ENCODE peak calls at places on chromosomes 1 and 21, in eight cellular contexts. Z is breast epithelium, O is H9, T is H1, H is tibial nerve, A is Peyer's patch, S is heart right ventricle, L is suprapubic skin. C is an unnamed sample.

GRCh38 chr1:34711936-34712688 is 42.7 kb upstream of the GJB5 start:
- DNase-seq in Z (no peak), O (no peak), T (no peak), H (no peak), A (no peak), S (no peak), L (no peak), C (no peak)

GRCh38 chr1:167138703-167139102 is 44.8 kb downstream of the STYXL2 start:
- DNase-seq in Z (no peak), O (no peak), T (no peak), H (no peak), A (no peak), S (no peak), L (no peak), C (no peak)

GRCh38 chr1:36733748-36734147 is 251.0 kb upstream of the CSF3R start:
- DNase-seq in Z (no peak), O (no peak), T (no peak), H (no peak), A (no peak), S (no peak), L (no peak), C (no peak)

GRCh38 chr21:26686705-26687104 is 113.6 kb upstream of the CYYR1 start:
- DNase-seq in Z (no peak), O (no peak), T (no peak), H (no peak), A (no peak), S (no peak), L (no peak), C (no peak)

GRCh38 chr1:20359451-20360330 is 69.0 kb downstream of the VWA5B1 start:
- DNase-seq in Z (peak; percentile 50), O (no peak), T (no peak), H (no peak), A (no peak), S (no peak), L (no peak), C (no peak)

GRCh38 chr1:31181515-31182343 is 58.0 kb downstream of the NKAIN1 start:
- DNase-seq in Z (no peak), O (peak; percentile 82), T (no peak), H (no peak), A (no peak), S (peak; percentile 58), L (no peak), C (no peak)

GRCh38 chr1:238401138-238401537 is 510.4 kb upstream of the ZP4 start:
- DNase-seq in Z (no peak), O (no peak), T (no peak), H (no peak), A (no peak), S (no peak), L (no peak), C (no peak)

GRCh38 chr21:38858429-38859205 is 52.9 kb downstream of the ETS2 start:
- DNase-seq in Z (no peak), O (no peak), T (no peak), H (no peak), A (no peak), S (no peak), L (no peak), C (no peak)

GRCh38 chr1:24363994-24364393 is 44.8 kb downstream of the GRHL3 start:
- DNase-seq in Z (no peak), O (no peak), T (no peak), H (no peak), A (no peak), S (no peak), L (no peak), C (no peak)
- H3K9me3 ChIP-seq in Z (no peaks in the 10 kb centered on the region), O (no peaks in the 10 kb centered on the region), T (no peaks in the 10 kb centered on the region), H (no peaks in the 10 kb centered on the region), A (no peaks in the 10 kb centered on the region), S (no peaks in the 10 kb centered on the region), L (no peaks in the 10 kb centered on the region), C (no peaks in the 10 kb centered on the region)

GRCh38 chr21:22346576-22346975 is 1348.4 kb downstream of the NCAM2 start:
- DNase-seq in Z (no peak), O (no peak), T (no peak), H (no peak), A (no peak), S (no peak), L (no peak), C (no peak)

GRCh38 chr21:22342855-22343254 is 1344.6 kb downstream of the NCAM2 start:
- DNase-seq in Z (no peak), O (no peak), T (no peak), H (no peak), A (no peak), S (no peak), L (no peak), C (no peak)

GRCh38 chr21:22343721-22344120 is 1345.5 kb downstream of the NCAM2 start:
- DNase-seq in Z (no peak), O (no peak), T (no peak), H (no peak), A (no peak), S (no peak), L (no peak), C (no peak)

GRCh38 chr21:22343303-22343702 is 1345.1 kb downstream of the NCAM2 start:
- DNase-seq in Z (no peak), O (no peak), T (no peak), H (no peak), A (no peak), S (no peak), L (no peak), C (no peak)

GRCh38 chr21:22345624-22346023 is 1347.4 kb downstream of the NCAM2 start:
- DNase-seq in Z (no peak), O (no peak), T (no peak), H (no peak), A (no peak), S (no peak), L (no peak), C (no peak)
- H3K9me3 ChIP-seq in Z (peaks cover 3% of the 10 kb centered on the region), O (no peaks in the 10 kb centered on the region), T (peaks cover 4% of the 10 kb centered on the region), H (no peaks in the 10 kb centered on the region), A (no peaks in the 10 kb centered on the region), S (no peaks in the 10 kb centered on the region), L (no peaks in the 10 kb centered on the region), C (no peaks in the 10 kb centered on the region)

GRCh38 chr1:4485878-4486277 is 168.5 kb upstream of the AJAP1 start:
- DNase-seq in Z (no peak), O (no peak), T (no peak), H (no peak), A (no peak), S (no peak), L (no peak), C (no peak)
- H3K9me3 ChIP-seq in Z (no peaks in the 10 kb centered on the region), O (no peaks in the 10 kb centered on the region), T (peaks cover 63% of the 10 kb centered on the region), H (no peaks in the 10 kb centered on the region), A (no peaks in the 10 kb centered on the region), S (no peaks in the 10 kb centered on the region), L (no peaks in the 10 kb centered on the region), C (no peaks in the 10 kb centered on the region)

DNA sequence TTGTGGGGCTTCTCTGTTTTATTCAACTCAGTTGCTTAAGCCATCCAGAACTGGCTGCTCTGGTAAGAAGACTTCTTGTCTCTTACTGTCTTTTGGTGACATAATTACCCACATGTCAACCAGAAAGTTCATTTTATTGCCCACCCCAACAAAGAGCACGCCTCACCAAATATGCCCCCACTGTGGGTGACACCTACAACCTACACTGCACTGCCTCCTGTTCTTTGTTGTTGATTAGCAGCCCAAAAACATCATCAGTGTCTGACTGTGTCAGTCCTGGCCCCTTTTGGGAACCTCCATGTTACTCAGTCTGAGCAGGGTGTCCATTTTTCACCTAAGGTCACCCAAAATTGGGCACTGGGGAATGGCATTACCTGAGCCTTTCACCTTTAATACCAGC is 49.3 kb downstream of the ZNF678 start:
- DNase-seq in Z (no peak), O (no peak), T (no peak), H (no peak), A (no peak), S (no peak), L (no peak), C (no peak)
- H3K9me3 ChIP-seq in Z (peaks cover 20% of the 10 kb centered on the region), O (no peaks in the 10 kb centered on the region), T (no peaks in the 10 kb centered on the region), H (peaks cover 3% of the 10 kb centered on the region), A (no peaks in the 10 kb centered on the region), S (no peaks in the 10 kb centered on the region), L (peaks cover 18% of the 10 kb centered on the region), C (peaks cover 24% of the 10 kb centered on the region)

GRCh38 chr1:232748910-232749368 is 56.3 kb upstream of the MAP10 start:
- DNase-seq in Z (no peak), O (peak; percentile 82), T (no peak), H (no peak), A (no peak), S (no peak), L (no peak), C (no peak)

GRCh38 chr1:232744847-232745246 is 60.4 kb upstream of the MAP10 start:
- DNase-seq in Z (no peak), O (no peak), T (no peak), H (no peak), A (no peak), S (no peak), L (no peak), C (no peak)

GRCh38 chr1:232743999-232744398 is 61.2 kb upstream of the MAP10 start:
- DNase-seq in Z (no peak), O (no peak), T (no peak), H (no peak), A (no peak), S (no peak), L (no peak), C (no peak)
- H3K9me3 ChIP-seq in Z (peaks cover 9% of the 10 kb centered on the region), O (peaks cover 8% of the 10 kb centered on the region), T (no peaks in the 10 kb centered on the region), H (peaks cover 5% of the 10 kb centered on the region), A (no peaks in the 10 kb centered on the region), S (no peaks in the 10 kb centered on the region), L (peaks cover 6% of the 10 kb centered on the region), C (no peaks in the 10 kb centered on the region)

DNA sequence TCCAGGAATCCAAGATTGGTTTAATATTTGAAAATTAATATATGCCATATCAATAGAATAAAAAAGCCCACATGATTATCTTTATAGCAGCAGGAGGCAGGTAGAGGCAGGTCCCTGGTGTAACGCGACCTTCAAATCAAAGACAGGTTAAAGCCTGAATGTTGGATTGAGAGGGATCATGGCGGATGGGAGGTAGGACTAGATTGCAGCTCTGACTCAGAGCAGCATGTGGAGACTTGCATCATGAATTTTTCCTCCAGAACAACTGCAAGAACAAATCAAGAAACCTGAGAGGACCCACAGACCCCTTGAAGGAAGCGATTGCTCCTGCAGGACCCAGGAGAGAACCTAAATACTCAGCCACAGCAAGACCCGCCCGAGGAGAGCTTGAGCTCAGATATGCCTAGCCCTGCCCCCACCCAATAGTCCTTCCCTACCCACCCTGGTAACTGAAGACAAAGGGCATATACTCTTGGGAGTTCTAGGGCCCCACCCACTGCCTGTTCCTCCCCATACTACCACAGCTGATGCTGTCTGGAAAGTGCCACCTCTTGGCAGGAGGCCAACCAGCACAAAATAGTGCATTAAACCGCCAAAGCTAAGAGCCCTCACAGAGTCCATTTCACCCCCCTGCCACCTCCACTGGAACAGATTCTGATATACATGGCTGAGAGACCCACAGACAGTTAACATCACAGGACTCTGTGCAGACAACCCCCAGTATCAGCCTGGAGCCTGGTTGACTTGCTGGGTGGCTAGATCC is 19.5 kb downstream of the S100B start:
- DNase-seq in Z (no peak), O (no peak), T (no peak), H (no peak), A (no peak), S (no peak), L (no peak), C (no peak)
- H3K9me3 ChIP-seq in Z (peaks cover 9% of the 10 kb centered on the region), O (peaks cover 15% of the 10 kb centered on the region), T (peaks cover 9% of the 10 kb centered on the region), H (peaks cover 9% of the 10 kb centered on the region), A (no peaks in the 10 kb centered on the region), S (no peaks in the 10 kb centered on the region), L (peaks cover 4% of the 10 kb centered on the region), C (no peaks in the 10 kb centered on the region)

C was measured in T-helper 17 cell.